ENCODE peak calls at places on chromosomes 2 and 18, in six cellular contexts. I, O, L, F, Z and K are unnamed samples.

GRCh38 chr2:168348076-168348475 is 100.7 kb upstream of the STK39 start:
- DNase-seq in F (peak), I (peak), L (no peak), O (peak), Z (no peak), K (no peak)

GRCh38 chr2:113198048-113198789 is 24.4 kb downstream of the PSD4 start:
- DNase-seq in F (no peak), O (no peak), Z (no peak), I (no peak), L (no peak), K (no peak)

GRCh38 chr2:101325425-101325824 is 16.9 kb upstream of the RNF149 start:
- DNase-seq in F (no peak), O (no peak), Z (no peak), I (no peak), L (no peak), K (no peak)

GRCh38 chr2:132815522-132815921 is 145.5 kb upstream of the LYPD1 start:
- DNase-seq in I (no peak), O (peak), F (peak), Z (no peak), L (no peak), K (no peak)

GRCh38 chr2:24220534-24221281 is 45.9 kb downstream of the FAM228A start:
- DNase-seq in I (no peak), O (no peak), L (no peak), Z (no peak), F (no peak), K (no peak)

GRCh38 chr2:101858246-101858645 is 133.5 kb upstream of the IL1R2 start:
- DNase-seq in F (peak), L (no peak), Z (no peak), I (no peak), O (no peak), K (no peak)

GRCh38 chr18:23330423-23330822 is 122.7 kb upstream of the RIOK3 start:
- DNase-seq in Z (no peak), O (no peak), I (no peak), F (no peak), L (no peak), K (no peak)

GRCh38 chr2:210475726-210476125 is 833 bp downstream of the LANCL1 start:
- DNase-seq in F (peak), O (no peak), I (no peak), L (no peak), Z (no peak), K (no peak)

GRCh38 chr18:41146301-41146700 is 808.7 kb upstream of the PIK3C3 start:
- DNase-seq in F (no peak), O (no peak), L (no peak), Z (no peak), I (peak), K (no peak)

GRCh38 chr18:56377161-56377560 is 261.2 kb downstream of the TXNL1 start:
- DNase-seq in Z (no peak), F (peak), L (no peak), O (no peak), I (no peak), K (peak)

GRCh38 chr2:206323486-206323885 is 49.0 kb downstream of the ZDBF2 start:
- DNase-seq in Z (no peak), O (no peak), L (no peak), F (no peak), I (no peak), K (no peak)

GRCh38 chr2:55431982-55432627 is 12.4 kb upstream of the CCDC88A start:
- DNase-seq in F (peak), I (peak), O (peak), Z (peak), L (no peak), K (no peak)

GRCh38 chr2:218319813-218320360 is 27.6 kb upstream of the TMBIM1 start:
- DNase-seq in F (peak), O (peak), Z (no peak), I (no peak), L (no peak), K (no peak)

GRCh38 chr18:12048010-12048826 is 45.4 kb upstream of the ANKRD62 start:
- DNase-seq in Z (no peak), I (no peak), L (no peak), F (peak), O (no peak), K (no peak)

GRCh38 chr2:28346587-28346986 is 46.1 kb upstream of the FOSL2 start:
- DNase-seq in Z (no peak), F (no peak), L (no peak), O (no peak), I (no peak), K (peak)

GRCh38 chr2:54945401-54946219 is 104.6 kb downstream of the RTN4 start:
- DNase-seq in I (no peak), O (no peak), F (peak), Z (no peak), L (peak), K (peak)

GRCh38 chr2:86783615-86784339 is 6.9 kb downstream of the CD8A start:
- DNase-seq in F (no peak), I (no peak), Z (no peak), O (no peak), L (no peak), K (no peak)

GRCh38 chr2:217207387-217208010 is 347.6 kb upstream of the TNP1 start:
- DNase-seq in I (no peak), L (no peak), Z (no peak), O (no peak), F (no peak), K (no peak)

GRCh38 chr2:127525692-127526141 is 572 bp downstream of the IWS1 start:
- DNase-seq in F (peak), I (peak), O (no peak), Z (peak), L (peak), K (no peak)

GRCh38 chr2:20595439-20596192 is 55.3 kb downstream of the HS1BP3 start:
- DNase-seq in O (no peak), I (no peak), F (no peak), Z (no peak), L (peak), K (peak)

GRCh38 chr18:60987963-60988362 is 345.3 kb upstream of the CDH20 start:
- DNase-seq in Z (no peak), F (peak), L (no peak), I (no peak), O (no peak), K (no peak)

GRCh38 chr2:163723881-163724280 is 11.9 kb downstream of the FIGN start:
- DNase-seq in I (no peak), F (no peak), O (no peak), L (no peak), Z (no peak), K (no peak)

GRCh38 chr2:186164325-186164724 is 321.7 kb upstream of the ZC3H15 start:
- DNase-seq in Z (no peak), F (no peak), I (no peak), L (no peak), O (no peak), K (no peak)

GRCh38 chr2:133142087-133142486 is 426.2 kb downstream of the NCKAP5 start:
- DNase-seq in I (no peak), F (no peak), O (no peak), L (no peak), Z (no peak), K (no peak)

GRCh38 chr2:128370468-128371247 is 52.0 kb upstream of the HS6ST1 start:
- DNase-seq in L (no peak), F (no peak), Z (no peak), O (no peak), I (no peak), K (no peak)

GRCh38 chr2:182504903-182505302 is 78.1 kb upstream of the PDE1A start:
- DNase-seq in Z (no peak), O (peak), F (peak), L (no peak), I (no peak), K (peak)

GRCh38 chr18:49699303-49699702 is 114.0 kb downstream of the ACAA2 start:
- DNase-seq in F (no peak), L (no peak), I (no peak), Z (no peak), O (no peak), K (no peak)

GRCh38 chr2:222448806-222449205 is 24.5 kb downstream of the SGPP2 start:
- DNase-seq in O (peak), Z (no peak), I (no peak), L (no peak), F (peak), K (peak)

GRCh38 chr2:156695020-156695419 is 258.8 kb downstream of the GPD2 start:
- DNase-seq in F (no peak), I (no peak), Z (no peak), O (no peak), L (no peak), K (no peak)

GRCh38 chr18:46152808-46153617 is 48.8 kb downstream of the HAUS1 start:
- DNase-seq in Z (no peak), L (no peak), F (peak), O (no peak), I (peak), K (no peak)

GRCh38 chr2:197239434-197239833 is 71.1 kb downstream of the ANKRD44 start:
- DNase-seq in L (no peak), F (no peak), O (no peak), I (no peak), Z (no peak), K (no peak)

GRCh38 chr18:74944676-74945075 is 264.3 kb downstream of the PTGR3 start:
- DNase-seq in Z (no peak), I (no peak), F (no peak), L (no peak), O (no peak), K (no peak)

GRCh38 chr2:66651295-66651694 is 216.4 kb downstream of the MEIS1 start:
- DNase-seq in I (no peak), O (no peak), Z (no peak), L (no peak), F (no peak), K (no peak)

GRCh38 chr2:151267537-151267936 is 5.9 kb upstream of the RBM43 start:
- DNase-seq in O (no peak), F (no peak), L (no peak), Z (no peak), I (no peak), K (no peak)

GRCh38 chr2:28810384-28811285 is at the start of gene SPDYA:
- DNase-seq in I (peak), F (peak), Z (peak), L (peak), O (peak), K (peak)

GRCh38 chr18:23105581-23106219 is 29.6 kb upstream of the CABLES1 start:
- DNase-seq in L (no peak), I (no peak), O (no peak), Z (no peak), F (no peak), K (no peak)

GRCh38 chr18:79588636-79589481 is 90.7 kb upstream of the CTDP1 start:
- DNase-seq in F (peak), I (peak), L (peak), Z (no peak), O (peak), K (peak)

DNA sequence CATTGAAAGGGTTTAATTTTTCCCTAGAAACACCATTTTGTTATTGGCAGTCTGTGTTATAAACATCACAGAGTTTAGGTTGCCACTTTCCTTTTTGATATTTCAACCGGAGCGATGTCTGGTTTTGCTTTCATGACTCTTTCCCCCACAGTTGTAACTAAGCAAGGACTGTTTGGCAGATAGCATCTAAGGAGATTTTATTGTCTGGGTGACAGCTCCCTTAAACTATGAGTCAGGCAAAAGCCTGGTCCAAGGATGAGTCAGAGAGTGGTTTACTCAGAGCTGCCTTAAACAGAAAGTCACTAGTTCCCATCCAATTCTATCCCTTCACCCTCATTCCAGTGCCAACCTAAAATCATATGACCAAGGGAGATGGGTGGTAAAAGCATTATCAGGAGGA is 341.6 kb upstream of the VWC2L start:
- DNase-seq in F (peak), O (peak), I (no peak), L (no peak), Z (no peak), K (no peak)
- H3K4me3 ChIP-seq in F (peak), O (no peak), I (no peak), L (no peak), Z (no peak), K (no peak)

DNA sequence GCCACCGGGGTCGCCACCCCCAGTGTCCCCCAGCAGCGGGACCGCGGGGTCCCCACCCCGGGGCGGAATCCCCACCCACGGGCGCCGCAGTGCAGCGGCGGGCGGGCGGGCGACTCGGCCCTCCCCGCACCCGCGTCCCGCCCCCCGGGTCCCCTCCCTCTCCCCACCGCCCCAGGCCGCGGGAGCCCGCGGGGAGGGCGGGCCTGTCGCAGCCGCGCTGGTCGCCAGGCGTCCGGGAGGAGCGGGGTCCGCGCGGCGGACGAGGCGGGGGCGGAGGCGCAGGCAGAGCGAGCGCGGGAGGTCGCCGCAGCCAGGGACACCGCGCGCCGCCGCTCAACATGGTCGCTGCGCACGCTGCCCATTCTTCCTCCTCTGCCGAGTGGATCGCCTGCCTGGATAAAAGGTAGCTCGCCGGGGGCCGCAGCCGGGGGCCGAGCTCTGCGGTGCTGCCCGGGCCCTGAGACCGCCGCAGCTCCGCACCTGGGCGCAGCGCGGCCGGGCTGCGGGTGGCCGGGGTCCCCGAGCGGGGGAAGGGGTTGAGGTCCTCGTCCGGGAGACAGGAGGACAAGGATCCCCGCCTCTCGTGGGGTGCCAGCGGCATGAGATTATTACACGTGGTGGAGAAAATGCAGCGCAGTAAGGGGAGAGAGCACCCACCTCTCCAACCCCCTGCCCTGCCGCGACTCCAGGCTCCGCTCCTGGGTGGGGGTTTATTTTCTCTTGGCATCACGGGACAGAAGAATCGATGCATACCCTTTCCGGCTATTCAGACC is at the start of gene RAPGEF4:
- DNase-seq in Z (no peak), L (no peak), I (peak), O (no peak), F (peak), K (no peak)
- H3K4me3 ChIP-seq in Z (no peak), L (peak), I (peak), O (peak), F (peak), K (peak)

GRCh38 chr2:69798466-69798908 is 31.0 kb upstream of the GMCL1 start:
- DNase-seq in I (no peak), L (peak), F (peak), Z (no peak), O (no peak), K (peak)
- H3K4me3 ChIP-seq in I (no peak), L (no peak), F (peak), Z (no peak), O (no peak), K (peak)

GRCh38 chr2:201122276-201122675 is 6.3 kb downstream of the CFLAR start:
- DNase-seq in L (no peak), I (no peak), Z (no peak), O (no peak), F (peak), K (no peak)
- H3K4me3 ChIP-seq in L (no peak), I (no peak), Z (peak), O (no peak), F (no peak), K (peak)

GRCh38 chr2:19575618-19576017 is 217.2 kb upstream of the OSR1 start:
- DNase-seq in F (peak), L (no peak), Z (no peak), I (no peak), O (no peak), K (no peak)

GRCh38 chr2:19574788-19575260 is 216.4 kb upstream of the OSR1 start:
- DNase-seq in F (peak), I (peak), L (peak), Z (no peak), O (peak), K (peak)

GRCh38 chr2:19571773-19572172 is 213.3 kb upstream of the OSR1 start:
- DNase-seq in L (no peak), I (no peak), O (no peak), F (no peak), Z (no peak), K (no peak)

GRCh38 chr2:19576411-19576810 is 218.0 kb upstream of the OSR1 start:
- DNase-seq in L (no peak), Z (no peak), F (no peak), O (no peak), I (no peak), K (no peak)

GRCh38 chr2:19573784-19574183 is 215.4 kb upstream of the OSR1 start:
- DNase-seq in O (no peak), I (no peak), Z (no peak), L (no peak), F (no peak), K (no peak)
- H3K4me3 ChIP-seq in O (no peak), I (no peak), Z (no peak), L (no peak), F (no peak), K (no peak)

GRCh38 chr2:165874445-165875039 is 79.0 kb downstream of the TTC21B start:
- DNase-seq in O (peak), F (peak), L (no peak), I (peak), Z (peak), K (no peak)

GRCh38 chr2:165877565-165878550 is 75.7 kb downstream of the TTC21B start:
- DNase-seq in I (no peak), F (peak), Z (no peak), L (no peak), O (no peak), K (no peak)

GRCh38 chr2:165876269-165876668 is 77.3 kb downstream of the TTC21B start:
- DNase-seq in I (no peak), F (no peak), O (no peak), Z (no peak), L (no peak), K (no peak)

GRCh38 chr2:165872101-165872791 is 78.2 kb upstream of the GALNT3 start:
- DNase-seq in L (no peak), Z (no peak), O (no peak), F (no peak), I (no peak), K (no peak)

GRCh38 chr2:165876712-165877111 is 76.9 kb downstream of the TTC21B start:
- DNase-seq in O (no peak), L (no peak), Z (no peak), I (no peak), F (peak), K (no peak)
- H3K4me3 ChIP-seq in O (no peak), L (no peak), Z (no peak), I (no peak), F (no peak), K (no peak)

DNA sequence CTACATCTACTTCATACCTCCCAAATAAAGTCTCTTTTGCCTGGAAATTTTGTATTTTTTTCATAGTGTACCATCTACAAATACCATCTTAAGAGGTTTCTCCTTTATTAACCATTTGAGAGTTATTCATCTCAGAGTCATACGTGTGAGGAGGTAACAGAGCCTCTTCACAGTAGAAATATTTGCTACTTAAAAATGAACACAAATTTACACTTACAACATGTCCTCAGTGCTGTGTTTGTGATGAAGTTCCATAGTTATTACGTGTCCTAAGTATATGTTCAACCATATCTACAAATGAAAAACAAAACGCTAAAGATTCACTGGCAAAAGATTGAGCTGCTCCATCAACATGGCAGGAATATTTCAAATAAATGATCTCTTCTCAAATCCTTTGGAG is 48.5 kb upstream of the HNRNPA3 start:
- DNase-seq in L (no peak), I (no peak), F (no peak), O (no peak), Z (no peak), K (no peak)
- H3K4me3 ChIP-seq in L (no peak), I (no peak), F (peak), O (peak), Z (no peak), K (peak)

GRCh38 chr2:37553411-37554156 is 117.9 kb downstream of the CDC42EP3 start:
- DNase-seq in O (no peak), Z (no peak), F (no peak), I (no peak), L (no peak), K (no peak)

GRCh38 chr2:37555457-37555856 is 116.0 kb downstream of the CDC42EP3 start:
- DNase-seq in O (no peak), Z (peak), L (no peak), I (no peak), F (no peak), K (no peak)

GRCh38 chr2:37552339-37552738 is 119.1 kb downstream of the CDC42EP3 start:
- DNase-seq in L (no peak), I (no peak), O (no peak), F (no peak), Z (no peak), K (no peak)

GRCh38 chr2:37554687-37555086 is 116.8 kb downstream of the CDC42EP3 start:
- DNase-seq in O (no peak), L (no peak), F (no peak), I (no peak), Z (no peak), K (no peak)

GRCh38 chr2:37554157-37554515 is 117.3 kb downstream of the CDC42EP3 start:
- DNase-seq in I (no peak), F (no peak), Z (no peak), O (no peak), L (no peak), K (no peak)
- H3K4me3 ChIP-seq in I (no peak), F (no peak), Z (no peak), O (no peak), L (no peak), K (no peak)

DNA sequence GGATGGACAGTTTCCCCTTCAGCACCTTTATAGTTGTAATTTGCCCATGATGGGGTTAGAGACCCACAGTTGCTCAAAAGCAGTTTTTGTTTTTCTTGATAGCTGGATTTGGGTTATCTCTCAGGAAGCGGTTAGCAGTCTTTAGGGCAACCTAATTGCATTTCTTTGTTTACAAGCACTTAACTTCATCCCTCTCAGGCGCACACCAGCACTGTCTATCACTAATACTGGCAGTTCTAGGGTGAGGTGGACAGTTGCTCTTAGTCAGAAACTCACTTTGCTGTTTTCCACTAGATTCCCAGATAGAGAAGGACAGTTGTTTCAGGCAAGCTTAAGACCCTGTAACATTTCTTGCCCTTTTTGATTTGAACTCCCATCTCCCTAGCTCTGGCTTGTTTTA is 146.0 kb downstream of the AGAP1 start:
- DNase-seq in O (no peak), Z (peak), I (no peak), L (no peak), F (peak), K (no peak)
- H3K4me3 ChIP-seq in O (no peak), Z (no peak), I (no peak), L (no peak), F (no peak), K (no peak)